ENCODE peak calls at places on chromosomes 7 and 10, in four cellular contexts. N is stomach, Q is GM12878, A is SK-N-SH. K is an unnamed sample.
A peak's percentile ranks its signal among the peaks of the same experiment; 100 is the strongest.

GRCh38 chr10:60816624-60817023 is 38.3 kb downstream of the CDK1 start:
- DNase-seq in N (peak; percentile 32), Q (peak; percentile 26), A (peak; percentile 68), K (peak; percentile 34)

GRCh38 chr7:129677796-129678195 is 66.3 kb downstream of the NRF1 start:
- DNase-seq in N (no peak), Q (no peak), A (no peak), K (no peak)

GRCh38 chr10:27857616-27858015 is 112.0 kb upstream of the MKX start:
- DNase-seq in N (no peak), Q (no peak), A (no peak), K (no peak)

GRCh38 chr7:105461518-105461917 is 60.6 kb downstream of the PUS7 start:
- DNase-seq in N (no peak), Q (no peak), A (no peak), K (no peak)

GRCh38 chr10:6601224-6601805 is 21.2 kb upstream of the PRKCQ start:
- DNase-seq in N (no peak), Q (no peak), A (no peak), K (no peak)

GRCh38 chr7:158110661-158111555 is 476.7 kb downstream of the PTPRN2 start:
- DNase-seq in N (peak; percentile 21), Q (no peak), A (peak; percentile 80), K (peak; percentile 75)

GRCh38 chr7:45653209-45653907 is 79.2 kb downstream of the ADCY1 start:
- DNase-seq in N (peak; percentile 5), Q (no peak), A (no peak), K (no peak)

GRCh38 chr10:61935085-61935484 is 33.6 kb downstream of the ARID5B start:
- DNase-seq in N (no peak), Q (no peak), A (peak; percentile 22), K (no peak)

GRCh38 chr7:143477501-143478150 is at the start of gene TAS2R41:
- DNase-seq in N (no peak), Q (no peak), A (no peak), K (no peak)

GRCh38 chr10:102420443-102420809 is 210 bp upstream of the FBXL15 start:
- DNase-seq in N (peak; percentile 89), Q (no peak), A (peak; percentile 80), K (no peak)

GRCh38 chr7:149823191-149823630 is 15.0 kb upstream of the ZNF862 start:
- DNase-seq in N (no peak), Q (no peak), A (no peak), K (no peak)

GRCh38 chr7:127504715-127505114 is 80.7 kb downstream of the GCC1 start:
- DNase-seq in N (no peak), Q (no peak), A (peak; percentile 42), K (no peak)

GRCh38 chr10:29734980-29735627 is 100.3 kb upstream of the SVIL start:
- DNase-seq in N (peak; percentile 61), Q (no peak), A (peak; percentile 82), K (peak; percentile 95)

GRCh38 chr10:63977329-63977923 is 456.2 kb downstream of the REEP3 start:
- DNase-seq in N (no peak), Q (no peak), A (peak; percentile 61), K (no peak)

GRCh38 chr10:134743-135600 is at the start of gene ZMYND11:
- DNase-seq in N (peak; percentile 67), Q (no peak), A (peak; percentile 93), K (peak; percentile 95)

GRCh38 chr10:986881-987634 is 1.2 kb upstream of the GTPBP4 start:
- DNase-seq in N (no peak), Q (no peak), A (no peak), K (no peak)

GRCh38 chr10:27865221-27865635 is 119.6 kb upstream of the MKX start:
- DNase-seq in N (no peak), Q (no peak), A (no peak), K (no peak)

GRCh38 chr10:98242823-98243222 is 25.2 kb downstream of the LOXL4 start:
- DNase-seq in N (no peak), Q (no peak), A (peak; percentile 29), K (no peak)

GRCh38 chr7:3112499-3113134 is 69.0 kb upstream of the CARD11 start:
- DNase-seq in N (no peak), Q (no peak), A (no peak), K (no peak)

GRCh38 chr7:99090811-99091582 is 52.9 kb downstream of the SMURF1 start:
- DNase-seq in N (no peak), Q (no peak), A (no peak), K (no peak)

GRCh38 chr10:122706947-122707346 is 7.3 kb upstream of the C10orf120 start:
- DNase-seq in N (no peak), Q (no peak), A (no peak), K (no peak)

GRCh38 chr7:128852537-128853254 is 10.0 kb upstream of the ATP6V1F start:
- DNase-seq in N (no peak), Q (no peak), A (no peak), K (peak; percentile 76)

GRCh38 chr7:151503902-151504714 is 15.6 kb downstream of the RHEB start:
- DNase-seq in N (no peak), Q (no peak), A (no peak), K (peak; percentile 76)

GRCh38 chr10:16909271-16909767 is 92.1 kb upstream of the RSU1 start:
- DNase-seq in N (no peak), Q (no peak), A (peak; percentile 64), K (no peak)

GRCh38 chr7:17680026-17680425 is 260.3 kb downstream of the SNX13 start:
- DNase-seq in N (no peak), Q (no peak), A (no peak), K (no peak)
- TF ChIP-seq EP300 in N (no peak), Q (no peak), A (peak; percentile 37), K (no peak)

GRCh38 chr7:100630066-100630465 is 11.3 kb downstream of the TFR2 start:
- DNase-seq in N (no peak), Q (no peak), A (no peak), K (no peak)

GRCh38 chr7:100629117-100629711 is 12.1 kb downstream of the TFR2 start:
- DNase-seq in N (peak; percentile 31), Q (no peak), A (peak; percentile 86), K (peak; percentile 27)

GRCh38 chr7:100627238-100627549 is 14.2 kb downstream of the TFR2 start:
- DNase-seq in N (no peak), Q (no peak), A (no peak), K (no peak)

GRCh38 chr7:100632951-100633717 is 8.2 kb downstream of the TFR2 start:
- DNase-seq in N (peak; percentile 61), Q (no peak), A (peak; percentile 95), K (peak; percentile 56)
- TF ChIP-seq POLR2AphosphoS5 in N (no peak), Q (no peak), A (no peak), K (no peak)

DNA sequence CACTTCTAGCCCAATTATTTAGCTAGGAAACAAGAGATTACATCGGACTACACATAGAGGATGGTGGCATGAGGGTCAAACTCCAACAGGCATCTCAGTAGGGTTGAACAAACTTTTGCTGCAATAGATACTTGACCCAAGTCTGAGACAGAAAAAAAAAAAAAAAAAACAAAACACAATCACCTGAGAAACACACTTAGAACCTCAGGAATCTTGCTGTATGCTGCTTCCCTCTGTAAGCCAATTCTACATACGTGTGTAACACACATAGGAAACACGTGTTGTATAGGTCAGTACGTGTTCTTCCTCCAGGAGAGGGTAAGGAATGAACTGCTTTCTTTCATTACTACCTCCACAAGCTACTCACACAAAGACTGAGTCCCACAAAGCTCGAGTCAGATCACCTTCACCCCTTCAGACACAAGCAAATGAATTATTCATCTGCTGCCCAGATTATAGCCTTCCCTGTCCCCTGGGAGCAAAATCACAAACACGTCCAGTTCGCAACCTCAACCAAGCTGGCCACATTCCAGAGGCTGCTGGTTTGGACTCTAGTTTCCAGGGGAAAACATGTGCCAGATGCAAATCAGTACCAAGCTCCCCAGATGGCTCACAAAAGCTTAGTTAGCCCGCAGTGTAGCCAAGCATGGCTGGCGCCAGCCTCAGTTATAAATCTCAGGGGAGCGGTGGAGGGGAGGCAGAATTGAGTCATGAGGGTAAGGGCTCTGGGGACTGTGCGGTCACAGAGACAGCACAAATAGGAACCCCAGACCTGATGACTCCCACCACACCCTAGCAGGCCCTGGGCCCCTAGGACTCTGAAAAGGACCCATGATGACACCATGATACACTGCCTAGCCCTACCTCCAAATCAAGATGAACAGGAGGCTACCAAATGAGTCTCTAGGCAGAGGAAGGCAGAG is 15.1 kb downstream of the PSAP start:
- DNase-seq in N (peak; percentile 81), Q (peak; percentile 97), A (peak; percentile 85), K (no peak)
- H3K4me1 ChIP-seq in N (peaks cover 76% of the 10 kb centered on the region), Q (peaks cover 61% of the 10 kb centered on the region), A (peaks cover 49% of the 10 kb centered on the region), K (peaks cover 67% of the 10 kb centered on the region)

DNA sequence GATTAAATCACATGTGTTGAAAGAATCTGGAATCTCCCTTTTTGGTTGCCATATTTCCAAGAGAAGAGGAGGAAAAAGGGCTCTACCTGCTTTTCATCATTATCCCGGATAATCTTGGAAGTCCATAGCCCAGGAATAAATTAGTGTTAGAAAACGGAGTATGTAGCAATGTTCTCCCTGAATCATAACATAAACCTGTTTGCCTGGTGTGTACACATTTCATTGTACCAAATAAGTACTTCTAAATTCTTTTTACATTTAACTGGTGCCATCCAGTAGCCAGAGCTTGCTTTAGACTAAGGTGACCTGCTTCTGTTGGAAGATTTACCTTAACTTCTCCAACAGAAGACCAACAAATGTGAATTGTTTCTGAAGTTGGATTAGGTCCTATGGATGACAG is 182.3 kb upstream of the C7orf33 start:
- DNase-seq in N (no peak), Q (no peak), A (no peak), K (no peak)
- TF ChIP-seq EP300 in N (no peak), Q (no peak), A (no peak), K (no peak)

GRCh38 chr7:103131225-103131624 is 17.7 kb downstream of the NAPEPLD start:
- DNase-seq in N (no peak), Q (no peak), A (no peak), K (no peak)

GRCh38 chr7:103127006-103127405 is 21.9 kb downstream of the NAPEPLD start:
- DNase-seq in N (no peak), Q (no peak), A (no peak), K (no peak)

GRCh38 chr7:103132995-103133688 is 15.8 kb downstream of the NAPEPLD start:
- DNase-seq in N (no peak), Q (no peak), A (no peak), K (no peak)

GRCh38 chr7:103134866-103135554 is 13.9 kb downstream of the NAPEPLD start:
- DNase-seq in N (no peak), Q (no peak), A (peak; percentile 31), K (no peak)

GRCh38 chr7:103129702-103130557 is 19.0 kb downstream of the NAPEPLD start:
- DNase-seq in N (no peak), Q (no peak), A (no peak), K (no peak)
- TF ChIP-seq POLR2AphosphoS5 in N (no peak), Q (no peak), A (no peak), K (no peak)

GRCh38 chr7:2096692-2097380 is 135.9 kb downstream of the MAD1L1 start:
- DNase-seq in N (no peak), Q (no peak), A (no peak), K (no peak)
- H3K4me1 ChIP-seq in N (no peaks in the 10 kb centered on the region), Q (peaks cover 21% of the 10 kb centered on the region), A (peaks cover 30% of the 10 kb centered on the region), K (no peaks in the 10 kb centered on the region)

GRCh38 chr10:124741281-124741921 is 2.8 kb downstream of the FAM53B start:
- DNase-seq in N (peak; percentile 87), Q (no peak), A (peak; percentile 84), K (no peak)
- TF ChIP-seq EP300 in N (no peak), Q (no peak), A (no peak), K (no peak)

GRCh38 chr10:13920465-13920864 is 333.7 kb downstream of the PRPF18 start:
- DNase-seq in N (no peak), Q (no peak), A (no peak), K (no peak)
- TF ChIP-seq POLR2AphosphoS5 in N (no peak), Q (no peak), A (no peak), K (no peak)

K was measured in upper lobe of left lung.